ENCODE peak calls at places on chromosomes 3 and 15, in five cellular contexts. A is HepG2, L is GM12878, O is K562, Q is H1. D is an unnamed sample.

GRCh38 chr15:92197761-92198160 is 195.9 kb upstream of the ST8SIA2 start:
- DNase-seq in A (no peak), L (no peak), O (no peak), Q (peak), D (no peak)

GRCh38 chr15:39394534-39394933 is 186.3 kb upstream of the THBS1 start:
- DNase-seq in A (no peak), L (no peak), O (no peak), Q (no peak), D (no peak)

GRCh38 chr3:126938520-126939346 is 44.2 kb upstream of the PLXNA1 start:
- DNase-seq in A (no peak), L (no peak), O (no peak), Q (no peak), D (no peak)

GRCh38 chr3:49166752-49167556 is 823 bp upstream of the CCDC71 start:
- DNase-seq in A (peak), L (no peak), O (no peak), Q (no peak), D (no peak)

GRCh38 chr3:46902188-46902631 is 24.7 kb downstream of the PTH1R start:
- DNase-seq in A (no peak), L (no peak), O (no peak), Q (no peak), D (no peak)

GRCh38 chr3:69116897-69117296 is 5.5 kb downstream of the LMOD3 start:
- DNase-seq in A (no peak), L (no peak), O (no peak), Q (no peak), D (no peak)

GRCh38 chr3:113148307-113148703 is 63.1 kb upstream of the BOC start:
- DNase-seq in A (no peak), L (no peak), O (no peak), Q (no peak), D (peak)

GRCh38 chr3:154972951-154973350 is 107.2 kb upstream of the MME start:
- DNase-seq in A (no peak), L (no peak), O (peak), Q (no peak), D (no peak)

GRCh38 chr15:58880320-58880719 is 53.2 kb downstream of the SLTM start:
- DNase-seq in A (no peak), L (peak), O (no peak), Q (no peak), D (no peak)

GRCh38 chr15:94387854-94388441 is 156.6 kb downstream of the MCTP2 start:
- DNase-seq in A (no peak), L (peak), O (no peak), Q (no peak), D (no peak)

GRCh38 chr3:52056968-52057805 is 816 bp upstream of the DUSP7 start:
- DNase-seq in A (peak), L (peak), O (peak), Q (peak), D (peak)
- TF ChIP-seq EP300 in A (no peak), L (no peak), O (no peak), Q (no peak), D (no peak)

GRCh38 chr3:4834403-4834866 is 144.8 kb upstream of the BHLHE40 start:
- DNase-seq in A (no peak), L (no peak), O (peak), Q (no peak), D (no peak)

GRCh38 chr3:4835616-4836043 is 143.6 kb upstream of the BHLHE40 start:
- DNase-seq in A (no peak), L (no peak), O (no peak), Q (no peak), D (no peak)

GRCh38 chr3:4830586-4830914 is 148.7 kb upstream of the BHLHE40 start:
- DNase-seq in A (no peak), L (no peak), O (no peak), Q (no peak), D (no peak)

GRCh38 chr3:4836516-4836915 is 142.7 kb upstream of the BHLHE40 start:
- DNase-seq in A (no peak), L (no peak), O (no peak), Q (no peak), D (no peak)

DNA sequence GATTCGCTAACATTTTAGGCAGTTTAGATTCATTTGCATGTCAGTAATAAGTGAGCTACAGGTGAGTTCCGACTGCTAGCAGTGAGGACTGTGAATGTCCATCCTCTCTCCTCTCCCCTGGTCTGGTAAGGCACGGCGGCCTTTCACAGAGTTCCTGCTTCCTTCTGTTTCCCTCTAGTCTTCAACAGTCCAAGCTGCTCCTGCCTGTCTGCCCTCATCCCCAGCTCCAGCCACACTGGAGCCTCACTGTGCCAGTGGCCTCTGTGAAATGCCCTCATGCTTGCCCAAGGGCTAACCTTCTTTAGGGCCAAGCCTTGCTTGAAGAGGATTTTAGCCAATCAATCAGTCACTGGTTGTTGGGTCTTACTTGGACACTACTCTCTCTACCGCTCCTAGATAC is 145.8 kb upstream of the BHLHE40 start:
- DNase-seq in A (no peak), L (no peak), O (no peak), Q (no peak), D (no peak)
- H3K9ac ChIP-seq in A (no peak), L (no peak), O (peak), Q (no peak), D (no peak)

GRCh38 chr3:149908558-149908957 is 62.1 kb downstream of the PFN2 start:
- DNase-seq in A (no peak), L (no peak), O (no peak), Q (no peak), D (no peak)
- TF ChIP-seq EP300 in A (no peak), L (no peak), O (no peak), Q (no peak), D (no peak)

DNA sequence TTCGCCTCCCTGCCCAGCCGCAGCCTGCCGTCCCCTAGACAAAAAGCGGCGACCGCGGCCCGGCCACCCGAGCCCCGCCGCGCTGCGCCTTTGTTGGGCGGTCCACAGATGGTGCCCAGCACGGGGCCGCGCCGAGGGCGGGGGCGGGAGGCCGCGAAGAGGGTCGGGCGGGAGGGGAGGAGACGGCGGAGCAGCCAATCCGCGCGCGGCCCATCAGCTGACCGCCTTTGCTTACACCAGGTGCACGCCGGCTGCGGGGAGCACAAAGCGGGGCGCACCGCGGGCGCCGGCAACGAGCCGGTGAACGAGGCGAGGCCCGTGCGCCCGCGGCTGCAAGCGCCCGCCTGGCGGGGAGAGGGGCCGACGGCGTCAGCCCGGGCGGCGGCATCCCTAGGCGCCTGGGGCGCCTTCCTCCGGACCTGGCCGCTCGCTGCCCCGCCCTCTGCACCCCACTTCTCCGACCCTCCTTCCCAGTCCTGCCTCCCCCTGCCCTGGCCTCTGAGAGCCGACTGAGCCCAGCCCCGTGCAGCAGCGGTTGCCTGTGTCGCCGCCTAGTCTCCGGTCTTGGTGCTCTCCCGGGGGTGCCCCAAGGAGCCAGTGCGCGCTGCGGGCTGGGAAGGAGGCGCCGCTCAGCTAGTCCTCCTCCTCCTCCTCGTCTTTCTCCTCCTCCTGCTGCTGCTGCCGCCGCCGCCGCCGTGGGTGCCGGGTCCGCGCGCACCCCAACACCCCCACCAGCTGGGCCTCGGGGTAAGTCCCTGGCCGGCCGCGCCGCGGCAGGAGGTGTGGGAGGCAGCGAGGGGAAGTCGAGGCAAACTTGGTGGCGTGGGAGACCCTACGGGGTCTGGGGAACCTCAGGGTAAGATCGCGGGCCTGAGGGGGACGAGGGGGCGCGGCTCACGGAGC is at the start of gene LRRN1:
- DNase-seq in A (no peak), L (no peak), O (no peak), Q (peak), D (peak)
- H3K9ac ChIP-seq in A (no peak), L (no peak), O (no peak), Q (peak), D (no peak)

DNA sequence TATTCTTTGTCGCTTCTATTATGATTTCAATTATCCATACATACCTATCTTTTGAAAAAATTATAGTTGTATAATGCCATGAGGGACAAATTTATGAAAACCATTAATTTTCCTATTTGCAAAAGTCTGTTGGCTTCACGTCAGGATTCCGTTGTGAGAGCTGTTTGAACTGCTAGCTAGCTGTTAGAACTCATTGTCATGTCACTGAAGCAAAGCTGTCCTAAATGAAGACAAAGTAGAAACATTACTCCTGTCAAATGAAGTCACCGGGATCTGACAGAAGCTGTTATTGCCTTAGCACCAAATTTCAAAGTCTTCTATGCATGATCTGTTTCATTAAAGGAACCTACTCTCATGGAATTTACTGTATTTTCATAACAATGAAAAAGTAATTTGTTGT is 479.9 kb downstream of the PLOD2 start:
- DNase-seq in A (no peak), L (no peak), O (no peak), Q (no peak), D (no peak)
- TF ChIP-seq EP300 in A (no peak), L (no peak), O (no peak), Q (no peak), D (no peak)

DNA sequence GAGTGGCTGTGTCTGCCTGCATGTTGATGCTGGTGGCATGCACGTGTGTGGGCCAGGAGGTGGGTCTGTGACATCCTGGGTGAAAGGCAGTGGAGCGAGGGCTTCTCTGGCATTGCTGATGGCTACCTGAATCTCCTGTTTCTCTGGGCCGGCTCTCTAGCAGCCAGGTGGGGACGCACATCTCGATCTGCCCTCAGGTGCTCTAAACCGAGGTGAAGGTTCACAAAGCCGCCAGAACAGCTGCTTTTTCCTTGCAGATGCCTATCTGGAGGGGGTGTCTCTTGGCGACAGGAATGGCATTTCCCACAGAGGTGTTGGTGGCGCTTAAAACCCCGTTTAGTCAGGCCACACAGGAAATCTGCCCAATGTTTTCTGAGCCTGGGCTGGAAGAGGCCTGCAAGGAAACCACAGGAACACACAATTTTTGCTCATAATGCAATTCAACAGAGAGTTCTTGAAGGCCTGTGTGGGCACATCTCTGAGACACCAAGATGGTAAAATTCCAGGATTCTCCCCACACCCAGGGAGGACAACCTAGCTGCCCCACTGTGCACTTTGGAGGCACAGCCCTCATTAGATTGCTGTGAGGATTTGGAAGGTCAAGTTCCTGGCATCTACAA is 11.9 kb downstream of the TMEM158 start:
- DNase-seq in A (no peak), L (no peak), O (no peak), Q (no peak), D (no peak)
- H3K9ac ChIP-seq in A (no peak), L (no peak), O (no peak), Q (no peak), D (no peak)

GRCh38 chr3:14651440-14652251 is at the start of gene CCDC174:
- DNase-seq in A (peak), L (peak), O (peak), Q (peak), D (peak)
- TF ChIP-seq EP300 in A (no peak), L (no peak), O (peak), Q (no peak), D (no peak)

GRCh38 chr3:132535575-132536441 is 61.3 kb upstream of the ACKR4 start:
- DNase-seq in A (peak), L (peak), O (peak), Q (peak), D (peak)
- H3K9ac ChIP-seq in A (no peak), L (no peak), O (no peak), Q (no peak), D (peak)